ENCODE peak calls at places on chromosome 9, in seven cellular contexts. One of them, this sample, is unnamed.

GRCh38 chr9:123401879-123402513 is 46.0 kb downstream of the CRB2 start:
- DNase-seq in activated CD8-positive, alpha-beta T cell treated with anti-CD3 and anti-CD28 coated beads for 36 hours: peak
- DNase-seq in chondrocyte: no peak
- DNase-seq in fibroblast of pulmonary artery: peak
- DNase-seq in amniotic stem cell: no peak
- DNase-seq in bronchial epithelial cell: peak
- DNase-seq in activated T-cell treated with anti-CD3 and anti-CD28 coated beads, Interleukin-2, amount 50 U/mL, for 24 hours: no peak
- DNase-seq in this sample: no peak

GRCh38 chr9:4762889-4763521 is 22.0 kb upstream of the AK3 start:
- DNase-seq in activated CD8-positive, alpha-beta T cell treated with anti-CD3 and anti-CD28 coated beads for 36 hours: no peak
- DNase-seq in chondrocyte: no peak
- DNase-seq in fibroblast of pulmonary artery: peak
- DNase-seq in amniotic stem cell: no peak
- DNase-seq in bronchial epithelial cell: peak
- DNase-seq in activated T-cell treated with anti-CD3 and anti-CD28 coated beads, Interleukin-2, amount 50 U/mL, for 24 hours: no peak
- DNase-seq in this sample: no peak

GRCh38 chr9:112061152-112061740 is 113.9 kb downstream of the SUSD1 start:
- DNase-seq in activated CD8-positive, alpha-beta T cell treated with anti-CD3 and anti-CD28 coated beads for 36 hours: peak
- DNase-seq in chondrocyte: no peak
- DNase-seq in fibroblast of pulmonary artery: peak
- DNase-seq in amniotic stem cell: peak
- DNase-seq in bronchial epithelial cell: peak
- DNase-seq in activated T-cell treated with anti-CD3 and anti-CD28 coated beads, Interleukin-2, amount 50 U/mL, for 24 hours: no peak
- DNase-seq in this sample: no peak

GRCh38 chr9:124947727-124948391 is 7.0 kb upstream of the GOLGA1 start:
- DNase-seq in activated CD8-positive, alpha-beta T cell treated with anti-CD3 and anti-CD28 coated beads for 36 hours: no peak
- DNase-seq in chondrocyte: no peak
- DNase-seq in fibroblast of pulmonary artery: no peak
- DNase-seq in amniotic stem cell: no peak
- DNase-seq in bronchial epithelial cell: no peak
- DNase-seq in activated T-cell treated with anti-CD3 and anti-CD28 coated beads, Interleukin-2, amount 50 U/mL, for 24 hours: no peak
- DNase-seq in this sample: no peak

GRCh38 chr9:95729669-95730368 is 145.7 kb upstream of the ERCC6L2 start:
- DNase-seq in activated CD8-positive, alpha-beta T cell treated with anti-CD3 and anti-CD28 coated beads for 36 hours: no peak
- DNase-seq in chondrocyte: no peak
- DNase-seq in fibroblast of pulmonary artery: no peak
- DNase-seq in amniotic stem cell: no peak
- DNase-seq in bronchial epithelial cell: no peak
- DNase-seq in activated T-cell treated with anti-CD3 and anti-CD28 coated beads, Interleukin-2, amount 50 U/mL, for 24 hours: no peak
- DNase-seq in this sample: peak

GRCh38 chr9:98742325-98743280 is 33.9 kb upstream of the GABBR2 start:
- DNase-seq in activated CD8-positive, alpha-beta T cell treated with anti-CD3 and anti-CD28 coated beads for 36 hours: no peak
- DNase-seq in chondrocyte: no peak
- DNase-seq in fibroblast of pulmonary artery: peak
- DNase-seq in amniotic stem cell: peak
- DNase-seq in bronchial epithelial cell: peak
- DNase-seq in activated T-cell treated with anti-CD3 and anti-CD28 coated beads, Interleukin-2, amount 50 U/mL, for 24 hours: no peak
- DNase-seq in this sample: no peak

GRCh38 chr9:68852941-68853340 is 147.9 kb downstream of the PIP5K1B start:
- DNase-seq in activated CD8-positive, alpha-beta T cell treated with anti-CD3 and anti-CD28 coated beads for 36 hours: no peak
- DNase-seq in chondrocyte: no peak
- DNase-seq in fibroblast of pulmonary artery: no peak
- DNase-seq in amniotic stem cell: no peak
- DNase-seq in bronchial epithelial cell: no peak
- DNase-seq in activated T-cell treated with anti-CD3 and anti-CD28 coated beads, Interleukin-2, amount 50 U/mL, for 24 hours: no peak
- DNase-seq in this sample: no peak

GRCh38 chr9:70484232-70485130 is 70.0 kb upstream of the KLF9 start:
- DNase-seq in activated CD8-positive, alpha-beta T cell treated with anti-CD3 and anti-CD28 coated beads for 36 hours: no peak
- DNase-seq in chondrocyte: no peak
- DNase-seq in fibroblast of pulmonary artery: peak
- DNase-seq in amniotic stem cell: no peak
- DNase-seq in bronchial epithelial cell: peak
- DNase-seq in activated T-cell treated with anti-CD3 and anti-CD28 coated beads, Interleukin-2, amount 50 U/mL, for 24 hours: no peak
- DNase-seq in this sample: peak

GRCh38 chr9:135294826-135295225 is 184.8 kb upstream of the PPP1R26 start:
- DNase-seq in activated CD8-positive, alpha-beta T cell treated with anti-CD3 and anti-CD28 coated beads for 36 hours: no peak
- DNase-seq in chondrocyte: no peak
- DNase-seq in fibroblast of pulmonary artery: no peak
- DNase-seq in amniotic stem cell: no peak
- DNase-seq in bronchial epithelial cell: no peak
- DNase-seq in activated T-cell treated with anti-CD3 and anti-CD28 coated beads, Interleukin-2, amount 50 U/mL, for 24 hours: no peak
- DNase-seq in this sample: no peak

GRCh38 chr9:121771418-121771817 is 120.0 kb downstream of the DAB2IP start:
- DNase-seq in activated CD8-positive, alpha-beta T cell treated with anti-CD3 and anti-CD28 coated beads for 36 hours: no peak
- DNase-seq in chondrocyte: peak
- DNase-seq in fibroblast of pulmonary artery: peak
- DNase-seq in amniotic stem cell: no peak
- DNase-seq in bronchial epithelial cell: no peak
- DNase-seq in activated T-cell treated with anti-CD3 and anti-CD28 coated beads, Interleukin-2, amount 50 U/mL, for 24 hours: no peak
- DNase-seq in this sample: no peak

GRCh38 chr9:3948826-3949578 is 350.9 kb downstream of the GLIS3 start:
- DNase-seq in activated CD8-positive, alpha-beta T cell treated with anti-CD3 and anti-CD28 coated beads for 36 hours: no peak
- DNase-seq in chondrocyte: no peak
- DNase-seq in fibroblast of pulmonary artery: peak
- DNase-seq in amniotic stem cell: no peak
- DNase-seq in bronchial epithelial cell: no peak
- DNase-seq in activated T-cell treated with anti-CD3 and anti-CD28 coated beads, Interleukin-2, amount 50 U/mL, for 24 hours: no peak
- DNase-seq in this sample: no peak

GRCh38 chr9:99335280-99335679 is 113.2 kb downstream of the SEC61B start:
- DNase-seq in activated CD8-positive, alpha-beta T cell treated with anti-CD3 and anti-CD28 coated beads for 36 hours: no peak
- DNase-seq in chondrocyte: no peak
- DNase-seq in fibroblast of pulmonary artery: no peak
- DNase-seq in amniotic stem cell: no peak
- DNase-seq in bronchial epithelial cell: no peak
- DNase-seq in activated T-cell treated with anti-CD3 and anti-CD28 coated beads, Interleukin-2, amount 50 U/mL, for 24 hours: no peak
- DNase-seq in this sample: no peak

GRCh38 chr9:92960561-92961290 is 13.4 kb downstream of the FGD3 start:
- DNase-seq in activated CD8-positive, alpha-beta T cell treated with anti-CD3 and anti-CD28 coated beads for 36 hours: no peak
- DNase-seq in chondrocyte: no peak
- DNase-seq in fibroblast of pulmonary artery: no peak
- DNase-seq in amniotic stem cell: no peak
- DNase-seq in bronchial epithelial cell: no peak
- DNase-seq in activated T-cell treated with anti-CD3 and anti-CD28 coated beads, Interleukin-2, amount 50 U/mL, for 24 hours: peak
- DNase-seq in this sample: no peak

GRCh38 chr9:7088598-7088997 is 330.8 kb downstream of the KDM4C start:
- DNase-seq in activated CD8-positive, alpha-beta T cell treated with anti-CD3 and anti-CD28 coated beads for 36 hours: no peak
- DNase-seq in chondrocyte: no peak
- DNase-seq in fibroblast of pulmonary artery: peak
- DNase-seq in amniotic stem cell: no peak
- DNase-seq in bronchial epithelial cell: no peak
- DNase-seq in activated T-cell treated with anti-CD3 and anti-CD28 coated beads, Interleukin-2, amount 50 U/mL, for 24 hours: no peak
- DNase-seq in this sample: no peak

GRCh38 chr9:130780865-130781504 is 54.1 kb upstream of the ABL1 start:
- DNase-seq in activated CD8-positive, alpha-beta T cell treated with anti-CD3 and anti-CD28 coated beads for 36 hours: no peak
- DNase-seq in chondrocyte: no peak
- DNase-seq in fibroblast of pulmonary artery: peak
- DNase-seq in amniotic stem cell: peak
- DNase-seq in bronchial epithelial cell: no peak
- DNase-seq in activated T-cell treated with anti-CD3 and anti-CD28 coated beads, Interleukin-2, amount 50 U/mL, for 24 hours: no peak
- DNase-seq in this sample: no peak

GRCh38 chr9:128275198-128276007 is at the start of gene GOLGA2:
- DNase-seq in activated CD8-positive, alpha-beta T cell treated with anti-CD3 and anti-CD28 coated beads for 36 hours: no peak
- DNase-seq in chondrocyte: no peak
- DNase-seq in fibroblast of pulmonary artery: peak
- DNase-seq in amniotic stem cell: peak
- DNase-seq in bronchial epithelial cell: peak
- DNase-seq in activated T-cell treated with anti-CD3 and anti-CD28 coated beads, Interleukin-2, amount 50 U/mL, for 24 hours: no peak
- DNase-seq in this sample: no peak

GRCh38 chr9:94760646-94761045 is 34.1 kb downstream of the AOPEP start:
- DNase-seq in activated CD8-positive, alpha-beta T cell treated with anti-CD3 and anti-CD28 coated beads for 36 hours: no peak
- DNase-seq in chondrocyte: no peak
- DNase-seq in fibroblast of pulmonary artery: no peak
- DNase-seq in amniotic stem cell: no peak
- DNase-seq in bronchial epithelial cell: no peak
- DNase-seq in activated T-cell treated with anti-CD3 and anti-CD28 coated beads, Interleukin-2, amount 50 U/mL, for 24 hours: no peak
- DNase-seq in this sample: no peak

GRCh38 chr9:129102791-129103594 is 7.6 kb downstream of the CRAT start:
- DNase-seq in activated CD8-positive, alpha-beta T cell treated with anti-CD3 and anti-CD28 coated beads for 36 hours: peak
- DNase-seq in chondrocyte: no peak
- DNase-seq in fibroblast of pulmonary artery: peak
- DNase-seq in amniotic stem cell: peak
- DNase-seq in bronchial epithelial cell: peak
- DNase-seq in activated T-cell treated with anti-CD3 and anti-CD28 coated beads, Interleukin-2, amount 50 U/mL, for 24 hours: peak
- DNase-seq in this sample: peak

GRCh38 chr9:107727113-107727780 is 237.7 kb upstream of the KLF4 start:
- DNase-seq in activated CD8-positive, alpha-beta T cell treated with anti-CD3 and anti-CD28 coated beads for 36 hours: no peak
- DNase-seq in chondrocyte: no peak
- DNase-seq in fibroblast of pulmonary artery: peak
- DNase-seq in amniotic stem cell: no peak
- DNase-seq in bronchial epithelial cell: no peak
- DNase-seq in activated T-cell treated with anti-CD3 and anti-CD28 coated beads, Interleukin-2, amount 50 U/mL, for 24 hours: no peak
- DNase-seq in this sample: no peak

GRCh38 chr9:119689879-119690278 is 320.6 kb upstream of the BRINP1 start:
- DNase-seq in activated CD8-positive, alpha-beta T cell treated with anti-CD3 and anti-CD28 coated beads for 36 hours: no peak
- DNase-seq in chondrocyte: no peak
- DNase-seq in fibroblast of pulmonary artery: no peak
- DNase-seq in amniotic stem cell: no peak
- DNase-seq in bronchial epithelial cell: no peak
- DNase-seq in activated T-cell treated with anti-CD3 and anti-CD28 coated beads, Interleukin-2, amount 50 U/mL, for 24 hours: no peak
- DNase-seq in this sample: no peak